ENCODE peak calls at places on chromosomes 12 and 14, in nine cellular contexts. X is neural progenitor cell, C is MM.1S, J is HCT116, L is GM23338, K is OCI-LY7, O is hepatocyte, H is SK-N-SH, R is GM23248. G is an unnamed sample.

GRCh38 chr12:69966409-69966808 is 141.4 kb downstream of the MYRFL start:
- DNase-seq in H (no peak), R (peak), X (no peak), K (no peak), C (no peak), J (peak), L (no peak), O (peak), G (peak)

GRCh38 chr12:48795550-48796455 is 6.9 kb upstream of the ADCY6 start:
- DNase-seq in L (peak), J (peak), X (peak), O (peak), R (peak), H (peak), K (peak), C (peak), G (peak)

GRCh38 chr14:20998674-20999366 is at the start of gene SLC39A2:
- DNase-seq in R (peak), J (peak), O (peak), C (no peak), H (no peak), X (peak), K (no peak), L (peak), G (peak)

GRCh38 chr14:76872796-76873432 is 46.7 kb downstream of the LRRC74A start:
- DNase-seq in L (peak), J (no peak), H (peak), O (peak), X (peak), R (peak), C (peak), K (peak), G (peak)

GRCh38 chr14:81519200-81519998 is 14.3 kb downstream of the SEL1L start:
- DNase-seq in K (no peak), R (no peak), J (no peak), H (no peak), O (no peak), L (no peak), C (no peak), X (no peak), G (no peak)

GRCh38 chr12:97167598-97167997 is 260.5 kb downstream of the NEDD1 start:
- DNase-seq in C (no peak), L (no peak), H (no peak), K (no peak), X (no peak), O (no peak), R (peak), J (no peak), G (no peak)

GRCh38 chr12:131443019-131444000 is 267.6 kb upstream of the SFSWAP start:
- DNase-seq in O (no peak), J (no peak), K (no peak), H (no peak), X (no peak), C (no peak), R (no peak), L (no peak), G (no peak)

GRCh38 chr14:57918791-57919190 is 52.9 kb upstream of the SLC35F4 start:
- DNase-seq in J (no peak), X (no peak), C (no peak), L (no peak), R (no peak), K (no peak), H (no peak), O (no peak), G (no peak)

GRCh38 chr12:96441811-96442210 is 41.6 kb upstream of the CDK17 start:
- DNase-seq in L (no peak), J (no peak), H (no peak), C (no peak), O (no peak), K (no peak), X (no peak), R (no peak), G (no peak)

GRCh38 chr12:3106564-3106963 is 29.4 kb downstream of the TSPAN9 start:
- DNase-seq in O (no peak), L (no peak), H (no peak), J (no peak), R (no peak), C (no peak), X (no peak), K (no peak), G (no peak)

GRCh38 chr12:49539406-49540228 is 787 bp downstream of the KCNH3 start:
- DNase-seq in O (peak), H (peak), R (no peak), C (no peak), J (no peak), K (no peak), X (no peak), L (no peak), G (no peak)

GRCh38 chr12:124293286-124294003 is 1.4 kb upstream of the RFLNA start:
- DNase-seq in K (no peak), H (no peak), R (no peak), J (no peak), O (no peak), X (no peak), L (no peak), C (no peak), G (no peak)

GRCh38 chr12:4270670-4271432 is 2.7 kb upstream of the CCND2 start:
- DNase-seq in K (no peak), C (peak), L (peak), H (peak), X (peak), O (peak), R (peak), J (no peak), G (no peak)

GRCh38 chr12:47711448-47711847 is 5.6 kb upstream of the RPAP3 start:
- DNase-seq in L (no peak), O (no peak), X (no peak), H (no peak), K (no peak), C (no peak), J (no peak), R (no peak), G (no peak)

GRCh38 chr14:55448146-55448614 is 7.8 kb upstream of the TBPL2 start:
- DNase-seq in R (peak), C (no peak), L (no peak), K (no peak), H (no peak), X (no peak), O (peak), J (peak), G (peak)

GRCh38 chr12:117143008-117143532 is 43.9 kb upstream of the TESC start:
- DNase-seq in J (no peak), R (no peak), H (peak), C (no peak), K (no peak), X (no peak), O (peak), L (no peak), G (peak)
- TF ChIP-seq EZH2phosphoT487 in J (no peak), R (no peak), H (no peak), C (no peak), K (no peak), X (no peak), O (no peak), L (no peak), G (peak)

GRCh38 chr12:80902711-80903110 is 35.0 kb downstream of the LIN7A start:
- DNase-seq in C (no peak), O (no peak), R (no peak), L (no peak), H (no peak), J (no peak), X (no peak), K (no peak), G (no peak)
- TF ChIP-seq EZH2phosphoT487 in C (no peak), O (no peak), R (no peak), L (no peak), H (no peak), J (no peak), X (no peak), K (no peak), G (no peak)

GRCh38 chr12:93443576-93443975 is 1.8 kb upstream of the UBE2N start:
- DNase-seq in X (no peak), K (no peak), C (no peak), H (no peak), J (no peak), R (no peak), O (no peak), L (no peak), G (no peak)

GRCh38 chr12:93449277-93449676 is 7.5 kb upstream of the UBE2N start:
- DNase-seq in H (no peak), K (peak), C (no peak), J (no peak), L (no peak), X (no peak), R (no peak), O (no peak), G (no peak)

GRCh38 chr12:93451423-93452158 is 9.8 kb upstream of the UBE2N start:
- DNase-seq in L (no peak), O (no peak), J (no peak), C (no peak), X (no peak), H (no peak), K (no peak), R (no peak), G (no peak)

GRCh38 chr12:93448796-93449195 is 7.0 kb upstream of the UBE2N start:
- DNase-seq in L (no peak), H (no peak), O (no peak), R (no peak), X (no peak), C (no peak), K (no peak), J (no peak), G (peak)

GRCh38 chr12:93447555-93448265 is 6.0 kb upstream of the UBE2N start:
- DNase-seq in X (no peak), O (no peak), K (no peak), H (no peak), R (no peak), L (no peak), C (no peak), J (no peak), G (no peak)
- TF ChIP-seq EZH2phosphoT487 in X (no peak), O (no peak), K (no peak), H (no peak), R (no peak), L (no peak), C (no peak), J (no peak), G (no peak)

GRCh38 chr14:96001866-96002510 is 37.2 kb upstream of the C14orf132 start:
- DNase-seq in X (peak), H (no peak), C (no peak), K (no peak), O (no peak), J (no peak), L (peak), R (peak), G (no peak)

GRCh38 chr14:95998656-95999055 is 40.5 kb upstream of the C14orf132 start:
- DNase-seq in L (no peak), C (no peak), J (peak), X (no peak), R (peak), K (peak), O (no peak), H (peak), G (peak)

DNA sequence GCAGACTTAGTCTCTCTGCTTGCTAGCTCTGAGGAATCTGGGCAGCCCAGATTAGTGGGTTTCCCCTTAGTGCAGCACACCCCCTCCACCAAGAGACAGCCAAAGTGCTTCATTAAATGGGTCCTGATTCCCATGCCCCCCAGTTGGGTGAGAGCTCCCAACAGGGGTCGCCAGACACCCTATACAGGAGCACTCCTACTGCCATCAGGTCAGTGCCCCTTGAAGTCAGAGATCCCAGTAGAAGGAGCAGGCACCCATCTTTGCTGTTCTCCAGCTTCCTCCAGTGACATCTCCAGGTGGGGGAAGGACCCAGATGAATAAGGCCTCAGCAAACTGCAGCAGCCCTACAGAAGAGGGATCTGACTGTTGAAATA is 36.7 kb upstream of the C14orf132 start:
- DNase-seq in L (no peak), K (no peak), H (no peak), O (no peak), R (no peak), X (no peak), C (no peak), J (no peak), G (no peak)
- TF ChIP-seq EZH2phosphoT487 in L (no peak), K (no peak), H (no peak), O (no peak), R (no peak), X (no peak), C (no peak), J (no peak), G (no peak)

GRCh38 chr14:67416085-67416484 is 4.1 kb upstream of the PLEK2 start:
- DNase-seq in J (no peak), C (no peak), R (no peak), O (peak), L (no peak), K (no peak), H (no peak), X (no peak), G (no peak)
- TF ChIP-seq EZH2phosphoT487 in J (no peak), C (no peak), R (no peak), O (no peak), L (no peak), K (no peak), H (no peak), X (no peak), G (no peak)

GRCh38 chr14:68688872-68689371 is 103.9 kb downstream of the ZFP36L1 start:
- DNase-seq in L (peak), K (peak), X (peak), C (no peak), H (peak), J (no peak), R (peak), O (peak), G (peak)
- TF ChIP-seq EZH2phosphoT487 in L (no peak), K (no peak), X (no peak), C (no peak), H (no peak), J (no peak), R (no peak), O (no peak), G (no peak)

GRCh38 chr12:46401703-46402102 is 29.1 kb upstream of the SLC38A2 start:
- DNase-seq in X (no peak), C (no peak), O (peak), J (no peak), H (no peak), K (no peak), L (peak), R (peak), G (no peak)
- TF ChIP-seq EZH2phosphoT487 in X (no peak), C (no peak), O (no peak), J (no peak), H (no peak), K (no peak), L (no peak), R (no peak), G (no peak)

G was measured in PC-3.